ENCODE peak calls at places on chromosome 13, in five cellular contexts. S is cardiac muscle cell, J is heart left ventricle, K is tibial artery, N is mesothelial cell of epicardium. D is an unnamed sample.

GRCh38 chr13:29884671-29885424 is 34.4 kb upstream of the UBL3 start:
- DNase-seq in S (no peak), J (no peak), K (no peak), N (no peak), D (no peak)

GRCh38 chr13:112818040-112818697 is 128.3 kb downstream of the ATP11A start:
- DNase-seq in S (no peak), J (peak), K (peak), N (no peak), D (no peak)

GRCh38 chr13:108315955-108316354 is 46.4 kb downstream of the TNFSF13B start:
- DNase-seq in S (no peak), J (no peak), K (no peak), N (no peak), D (no peak)

GRCh38 chr13:49308977-49309408 is 61.3 kb downstream of the CDADC1 start:
- DNase-seq in S (no peak), J (no peak), K (peak), N (no peak), D (no peak)

GRCh38 chr13:49421391-49421790 is 22.5 kb downstream of the CAB39L start:
- DNase-seq in S (peak), J (no peak), K (no peak), N (no peak), D (no peak)

GRCh38 chr13:68099616-68100015 is 869.5 kb upstream of the PCDH9 start:
- DNase-seq in S (no peak), J (no peak), K (no peak), N (no peak), D (no peak)

GRCh38 chr13:20363604-20364003 is 131.5 kb upstream of the GJB6 start:
- DNase-seq in S (no peak), J (no peak), K (no peak), N (no peak), D (no peak)

GRCh38 chr13:62633448-62633847 is 1217.8 kb upstream of the PCDH20 start:
- DNase-seq in S (no peak), J (no peak), K (no peak), N (no peak), D (no peak)

GRCh38 chr13:62512194-62513141 is 1096.8 kb upstream of the PCDH20 start:
- DNase-seq in S (peak), J (no peak), K (no peak), N (no peak), D (no peak)

GRCh38 chr13:78722700-78723099 is 63.7 kb upstream of the OBI1 start:
- DNase-seq in S (no peak), J (no peak), K (no peak), N (no peak), D (no peak)

GRCh38 chr13:47004022-47004421 is 107.2 kb upstream of the HTR2A start:
- DNase-seq in S (peak), J (no peak), K (no peak), N (no peak), D (no peak)

GRCh38 chr13:20702530-20702929 is 969 bp upstream of the IL17D start:
- DNase-seq in S (no peak), J (no peak), K (no peak), N (no peak), D (no peak)

GRCh38 chr13:51058461-51059167 is 52.5 kb downstream of the C13orf42 start:
- DNase-seq in S (peak), J (no peak), K (no peak), N (no peak), D (no peak)

GRCh38 chr13:45737571-45738002 is 35.5 kb downstream of the CBY2 start:
- DNase-seq in S (no peak), J (no peak), K (no peak), N (no peak), D (no peak)

GRCh38 chr13:99605417-99606321 is 104.4 kb downstream of the TM9SF2 start:
- DNase-seq in S (peak), J (peak), K (peak), N (no peak), D (no peak)

GRCh38 chr13:79805317-79805716 is 324.4 kb downstream of the NDFIP2 start:
- DNase-seq in S (no peak), J (no peak), K (no peak), N (no peak), D (no peak)

GRCh38 chr13:20274466-20274865 is 42.3 kb upstream of the GJB6 start:
- DNase-seq in S (no peak), J (no peak), K (no peak), N (no peak), D (no peak)

GRCh38 chr13:107764012-107764411 is 451.3 kb downstream of the LIG4 start:
- DNase-seq in S (no peak), J (no peak), K (no peak), N (no peak), D (no peak)

GRCh38 chr13:112693831-112694497 is 4.1 kb downstream of the ATP11A start:
- DNase-seq in S (no peak), J (peak), K (peak), N (no peak), D (no peak)

GRCh38 chr13:108549989-108550388 is 79.4 kb upstream of the MYO16 start:
- DNase-seq in S (no peak), J (no peak), K (no peak), N (no peak), D (no peak)

GRCh38 chr13:49125964-49126363 is 94.2 kb upstream of the MLNR start:
- DNase-seq in S (no peak), J (no peak), K (no peak), N (no peak), D (no peak)

GRCh38 chr13:39350461-39350881 is 252.5 kb downstream of the LHFPL6 start:
- DNase-seq in S (peak), J (peak), K (no peak), N (no peak), D (no peak)

GRCh38 chr13:99859178-99860177 is 112.1 kb downstream of the ZIC5 start:
- DNase-seq in S (no peak), J (no peak), K (no peak), N (no peak), D (no peak)

GRCh38 chr13:22049384-22049783 is 378.5 kb downstream of the FGF9 start:
- DNase-seq in S (no peak), J (no peak), K (no peak), N (no peak), D (no peak)

GRCh38 chr13:35210234-35210633 is 266.3 kb downstream of the MAB21L1 start:
- DNase-seq in S (no peak), J (no peak), K (no peak), N (no peak), D (no peak)

GRCh38 chr13:101979825-101980224 is 422.0 kb downstream of the FGF14 start:
- DNase-seq in S (no peak), J (no peak), K (no peak), N (no peak), D (no peak)

GRCh38 chr13:110150384-110151091 is 156.4 kb downstream of the COL4A1 start:
- DNase-seq in S (no peak), J (no peak), K (no peak), N (no peak), D (no peak)

GRCh38 chr13:66508153-66508909 is 721.8 kb downstream of the PCDH9 start:
- DNase-seq in S (no peak), J (no peak), K (no peak), N (no peak), D (no peak)

GRCh38 chr13:98941118-98941517 is 36.7 kb downstream of the DOCK9 start:
- DNase-seq in S (no peak), J (no peak), K (no peak), N (no peak), D (no peak)

GRCh38 chr13:53683608-53684007 is 655.0 kb downstream of the OLFM4 start:
- DNase-seq in S (no peak), J (no peak), K (no peak), N (no peak), D (no peak)

GRCh38 chr13:41613984-41614581 is 156.7 kb downstream of the RGCC start:
- DNase-seq in S (no peak), J (peak), K (peak), N (no peak), D (no peak)

GRCh38 chr13:94608586-94608985 is 6.9 kb downstream of the GPR180 start:
- DNase-seq in S (no peak), J (no peak), K (no peak), N (no peak), D (no peak)

GRCh38 chr13:95176611-95177259 is 124.5 kb downstream of the ABCC4 start:
- DNase-seq in S (no peak), J (no peak), K (no peak), N (no peak), D (no peak)

GRCh38 chr13:79429309-79429708 is 23.3 kb upstream of the RBM26 start:
- DNase-seq in S (no peak), J (no peak), K (no peak), N (no peak), D (no peak)

GRCh38 chr13:109274188-109274821 is 512.1 kb downstream of the IRS2 start:
- DNase-seq in S (peak), J (no peak), K (no peak), N (no peak), D (no peak)

GRCh38 chr13:98650376-98651107 is 73.6 kb upstream of the STK24 start:
- DNase-seq in S (no peak), J (no peak), K (no peak), N (no peak), D (no peak)

GRCh38 chr13:50893211-50893852 is 16.3 kb upstream of the RNASEH2B start:
- DNase-seq in S (no peak), J (no peak), K (no peak), N (no peak), D (no peak)

GRCh38 chr13:48078251-48078656 is 16.6 kb downstream of the MED4 start:
- DNase-seq in S (no peak), J (no peak), K (no peak), N (no peak), D (no peak)
- TF ChIP-seq CTCF in S (peak), J (peak), K (no peak), N (no peak), D (no peak)

GRCh38 chr13:28819748-28820098 is 416 bp upstream of the MTUS2 start:
- DNase-seq in S (peak), J (peak), K (no peak), N (peak), D (no peak)
- TF ChIP-seq CTCF in S (no peak), J (peak), K (no peak), N (no peak), D (no peak)

GRCh38 chr13:111396457-111396856 is 76.0 kb downstream of the TEX29 start:
- DNase-seq in S (no peak), J (peak), K (peak), N (no peak), D (no peak)

GRCh38 chr13:111398715-111399299 is 78.4 kb downstream of the TEX29 start:
- DNase-seq in S (no peak), J (peak), K (peak), N (no peak), D (no peak)

GRCh38 chr13:111395511-111396393 is 75.3 kb downstream of the TEX29 start:
- DNase-seq in S (no peak), J (peak), K (peak), N (no peak), D (no peak)

GRCh38 chr13:111398196-111398595 is 77.8 kb downstream of the TEX29 start:
- DNase-seq in S (no peak), J (peak), K (no peak), N (no peak), D (no peak)

DNA sequence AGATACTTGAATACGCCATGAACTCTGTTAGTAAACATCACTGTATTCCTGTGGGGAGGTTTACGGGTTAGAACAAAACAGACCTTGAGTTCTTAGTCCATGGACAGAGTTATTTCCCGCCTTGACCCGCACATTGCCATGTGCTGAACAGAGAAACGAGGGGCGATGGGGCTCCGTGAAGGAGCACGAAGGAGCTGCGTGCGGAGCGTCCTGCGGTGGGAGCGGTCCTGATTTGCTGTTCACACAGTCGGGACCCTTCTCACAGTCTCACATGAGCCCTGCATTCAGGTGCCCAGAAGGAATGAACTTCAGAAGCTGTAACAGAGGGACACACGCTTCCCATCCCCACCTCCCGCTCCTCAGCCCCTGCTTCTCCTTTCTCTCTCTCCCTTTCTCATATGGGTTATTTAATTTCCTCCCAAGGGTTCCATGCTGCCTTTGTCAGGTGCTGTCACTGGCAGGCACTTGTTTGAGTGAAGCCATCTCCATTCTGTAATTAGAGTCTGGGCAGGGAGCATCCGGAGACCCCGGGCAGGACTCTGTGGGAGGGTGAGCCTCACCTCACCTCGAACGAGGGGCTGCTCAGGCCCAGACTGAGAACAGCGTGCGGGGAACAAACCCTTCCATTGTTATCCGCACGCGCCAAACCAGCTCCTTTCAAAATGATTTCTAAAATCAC is 76.9 kb downstream of the TEX29 start:
- DNase-seq in S (no peak), J (peak), K (peak), N (no peak), D (no peak)
- TF ChIP-seq CTCF in S (no peak), J (no peak), K (no peak), N (no peak), D (no peak)

GRCh38 chr13:114234266-114234644 is 442 bp upstream of the CDC16 start:
- DNase-seq in S (no peak), J (no peak), K (no peak), N (no peak), D (no peak)

GRCh38 chr13:114237415-114238112 is 2.9 kb downstream of the CDC16 start:
- DNase-seq in S (no peak), J (no peak), K (no peak), N (no peak), D (no peak)

GRCh38 chr13:114236224-114236623 is 1.5 kb downstream of the CDC16 start:
- DNase-seq in S (no peak), J (no peak), K (no peak), N (no peak), D (no peak)

GRCh38 chr13:114235697-114236096 is 1.0 kb downstream of the CDC16 start:
- DNase-seq in S (no peak), J (no peak), K (no peak), N (no peak), D (no peak)

DNA sequence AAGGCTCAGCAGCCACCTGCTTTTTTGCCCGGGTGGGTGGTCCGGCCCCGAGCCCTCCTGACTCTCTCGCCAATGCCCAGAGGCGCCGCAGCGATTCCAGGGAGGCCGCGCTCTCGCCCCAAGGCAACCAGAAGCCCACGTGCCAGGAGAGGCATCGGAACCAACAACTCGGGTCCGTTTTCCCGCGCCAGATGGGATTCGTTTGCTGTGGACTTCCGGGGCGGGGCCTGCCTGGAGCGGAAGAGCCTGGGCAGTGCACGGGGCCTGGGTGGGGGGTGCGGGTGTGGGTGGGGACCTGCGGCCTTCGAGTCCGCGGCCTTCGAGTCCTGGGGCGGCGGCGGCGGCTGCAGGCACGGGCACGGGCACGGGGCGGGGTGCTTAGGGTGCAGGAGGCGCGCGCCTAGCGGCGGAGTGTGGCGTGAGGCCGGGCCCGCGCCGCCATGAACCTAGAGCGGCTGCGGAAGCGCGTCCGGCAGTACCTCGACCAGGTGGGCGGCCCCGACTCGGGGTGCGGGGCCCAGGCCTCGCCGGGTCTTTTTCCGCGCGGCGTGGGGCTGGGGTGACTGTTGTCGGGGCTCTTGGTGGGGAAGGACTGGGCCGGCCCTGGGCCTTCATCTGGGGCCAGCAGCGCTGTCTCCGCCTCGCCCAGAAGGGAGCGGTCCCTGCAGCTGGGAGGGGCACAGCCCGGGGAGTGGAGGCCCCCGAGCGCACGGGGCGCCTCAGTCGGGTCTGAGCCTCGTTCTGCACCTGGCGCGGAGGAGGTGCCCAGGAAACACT is at the start of gene CDC16:
- DNase-seq in S (peak), J (peak), K (peak), N (peak), D (peak)
- TF ChIP-seq CTCF in S (no peak), J (no peak), K (peak), N (no peak), D (no peak)

GRCh38 chr13:43387880-43388279 is 364.5 kb downstream of the DNAJC15 start:
- DNase-seq in S (no peak), J (no peak), K (no peak), N (no peak), D (no peak)
- TF ChIP-seq CTCF in S (no peak), J (no peak), K (no peak), N (no peak), D (no peak)